ENCODE peak calls at places on chromosome 21, in ten cellular contexts. H, K, G, F, D, Z, M, A, P and V are unnamed samples.

GRCh38 chr21:36491191-36491916 is 11.4 kb upstream of the CLDN14 start:
- DNase-seq in Z (no peak), K (no peak), D (no peak), P (no peak), A (no peak), G (no peak), H (no peak), F (no peak), M (no peak), V (no peak)

GRCh38 chr21:36861595-36861883 is 104.9 kb downstream of the HLCS start:
- DNase-seq in F (no peak), G (no peak), Z (no peak), A (no peak), P (no peak), M (no peak), H (no peak), K (no peak), D (no peak), V (no peak)

GRCh38 chr21:17114019-17114418 is 398.8 kb upstream of the CXADR start:
- DNase-seq in P (no peak), Z (no peak), F (no peak), M (no peak), K (no peak), D (no peak), G (no peak), A (no peak), H (no peak), V (no peak)

GRCh38 chr21:31158789-31159581 is 120.7 kb upstream of the KRTAP19-8 start:
- DNase-seq in D (no peak), P (no peak), H (peak), F (no peak), A (no peak), K (peak), G (no peak), M (no peak), Z (no peak), V (no peak)

GRCh38 chr21:35256468-35256988 is 207.4 kb upstream of the RUNX1 start:
- DNase-seq in M (peak), D (peak), G (peak), A (peak), P (peak), K (no peak), H (peak), F (no peak), Z (peak), V (peak)

GRCh38 chr21:17931080-17931479 is 111.9 kb upstream of the C21orf91 start:
- DNase-seq in P (no peak), A (no peak), H (no peak), K (peak), Z (no peak), M (peak), G (no peak), F (no peak), D (no peak), V (no peak)

GRCh38 chr21:32143222-32143939 is 135.5 kb downstream of the MIS18A start:
- DNase-seq in A (no peak), F (no peak), Z (peak), K (no peak), H (no peak), P (no peak), M (no peak), D (peak), G (no peak), V (no peak)

GRCh38 chr21:17461582-17461981 is 51.3 kb upstream of the CXADR start:
- DNase-seq in G (peak), F (no peak), D (no peak), K (no peak), H (peak), Z (no peak), M (no peak), A (peak), P (no peak), V (no peak)

GRCh38 chr21:14306143-14306907 is 76.6 kb downstream of the HSPA13 start:
- DNase-seq in Z (no peak), K (peak), A (no peak), G (no peak), D (no peak), H (peak), F (no peak), M (no peak), P (no peak), V (peak)

GRCh38 chr21:34952701-34953100 is 96.4 kb downstream of the RUNX1 start:
- DNase-seq in D (no peak), A (peak), K (no peak), M (no peak), P (no peak), F (no peak), G (no peak), Z (no peak), H (no peak), V (no peak)

GRCh38 chr21:40324389-40324788 is 457.2 kb downstream of the PCP4 start:
- DNase-seq in K (no peak), Z (no peak), P (no peak), M (no peak), D (no peak), G (no peak), H (no peak), A (no peak), F (no peak), V (no peak)

GRCh38 chr21:26756491-26757159 is 88.6 kb downstream of the ADAMTS1 start:
- DNase-seq in M (no peak), Z (no peak), F (no peak), H (no peak), A (peak), P (peak), D (no peak), K (no peak), G (no peak), V (no peak)

GRCh38 chr21:39660191-39660590 is 47.5 kb downstream of the B3GALT5 start:
- DNase-seq in A (no peak), H (peak), D (no peak), G (no peak), Z (no peak), M (no peak), F (no peak), P (peak), K (no peak), V (no peak)

GRCh38 chr21:32414579-32415358 is 2.3 kb downstream of the EVA1C start:
- DNase-seq in P (peak), F (no peak), D (no peak), A (peak), K (no peak), H (peak), Z (no peak), M (no peak), G (no peak), V (peak)

GRCh38 chr21:34704119-34704518 is 35.3 kb downstream of the CLIC6 start:
- DNase-seq in D (no peak), H (peak), G (peak), M (no peak), F (no peak), K (no peak), A (no peak), P (peak), Z (no peak), V (no peak)

GRCh38 chr21:38798481-38798882 is 7.2 kb upstream of the ETS2 start:
- DNase-seq in K (no peak), M (peak), A (peak), G (no peak), F (no peak), H (peak), P (no peak), D (no peak), Z (peak), V (peak)

GRCh38 chr21:17264182-17264581 is 248.7 kb upstream of the CXADR start:
- DNase-seq in D (no peak), P (no peak), M (no peak), G (no peak), K (no peak), F (no peak), H (no peak), A (no peak), Z (no peak), V (no peak)

GRCh38 chr21:34092241-34092921 is 19.0 kb downstream of the MRPS6 start:
- DNase-seq in M (no peak), Z (no peak), H (no peak), G (no peak), P (no peak), K (no peak), F (no peak), D (no peak), A (no peak), V (no peak)

GRCh38 chr21:36692844-36693143 is 6.1 kb upstream of the SIM2 start:
- DNase-seq in F (no peak), G (no peak), D (no peak), Z (no peak), P (no peak), K (no peak), M (no peak), H (no peak), A (no peak), V (no peak)

GRCh38 chr21:31557956-31558838 is 101.3 kb upstream of the SOD1 start:
- DNase-seq in M (no peak), F (no peak), D (no peak), Z (peak), K (peak), H (peak), A (peak), G (no peak), P (no peak), V (peak)

GRCh38 chr21:38921511-38922215 is 115.9 kb downstream of the ETS2 start:
- DNase-seq in G (no peak), P (no peak), A (no peak), D (no peak), F (no peak), M (no peak), K (no peak), H (no peak), Z (no peak), V (no peak)

GRCh38 chr21:43001316-43001715 is 27.0 kb downstream of the PKNOX1 start:
- DNase-seq in H (no peak), D (no peak), M (no peak), Z (no peak), F (no peak), P (no peak), K (no peak), G (no peak), A (no peak), V (no peak)

GRCh38 chr21:34795152-34796141 is 126.7 kb downstream of the CLIC6 start:
- DNase-seq in M (peak), Z (no peak), H (peak), P (peak), D (no peak), F (no peak), G (no peak), K (no peak), A (peak), V (peak)

GRCh38 chr21:35801388-35801787 is 258.9 kb downstream of the SETD4 start:
- DNase-seq in H (no peak), G (no peak), F (no peak), Z (no peak), K (peak), P (no peak), A (no peak), D (no peak), M (no peak), V (no peak)

GRCh38 chr21:35663856-35664606 is 396.3 kb downstream of the SETD4 start:
- DNase-seq in Z (no peak), M (no peak), K (no peak), F (no peak), A (no peak), P (no peak), G (no peak), D (no peak), H (no peak), V (no peak)

GRCh38 chr21:36587388-36587787 is 107.5 kb upstream of the CLDN14 start:
- DNase-seq in M (peak), K (no peak), D (no peak), A (peak), P (no peak), G (no peak), F (no peak), H (no peak), Z (no peak), V (peak)

GRCh38 chr21:28269173-28269572 is 723.5 kb downstream of the LTN1 start:
- DNase-seq in P (no peak), D (no peak), Z (no peak), A (no peak), G (no peak), M (no peak), F (no peak), H (no peak), K (no peak), V (no peak)

GRCh38 chr21:32348604-32349332 is 44.0 kb downstream of the URB1 start:
- DNase-seq in A (no peak), H (no peak), Z (peak), D (no peak), G (no peak), K (no peak), P (no peak), M (no peak), F (no peak), V (no peak)

GRCh38 chr21:37459575-37459974 is 93.0 kb downstream of the DYRK1A start:
- DNase-seq in G (no peak), K (no peak), A (no peak), M (no peak), H (peak), F (no peak), P (peak), D (no peak), Z (no peak), V (peak)

GRCh38 chr21:36388076-36388475 is 2.9 kb downstream of the CHAF1B start:
- DNase-seq in P (no peak), F (no peak), A (no peak), D (no peak), M (no peak), G (no peak), K (no peak), H (no peak), Z (no peak), V (no peak)

GRCh38 chr21:31011412-31011811 is 26.9 kb downstream of the KRTAP19-8 start:
- DNase-seq in H (no peak), Z (no peak), G (no peak), K (no peak), A (no peak), D (no peak), M (no peak), F (no peak), P (no peak), V (no peak)

GRCh38 chr21:31650930-31651329 is 8.6 kb upstream of the SOD1 start:
- DNase-seq in Z (no peak), K (no peak), F (no peak), G (no peak), P (no peak), A (no peak), M (no peak), D (no peak), H (no peak), V (no peak)

GRCh38 chr21:38759286-38759872 is 46.4 kb upstream of the ETS2 start:
- DNase-seq in K (no peak), M (no peak), A (no peak), H (peak), P (peak), Z (no peak), F (no peak), G (no peak), D (no peak), V (no peak)

GRCh38 chr21:32336711-32337110 is 38.1 kb downstream of the MRAP start:
- DNase-seq in D (no peak), G (no peak), Z (peak), P (peak), F (no peak), A (peak), K (no peak), H (peak), M (no peak), V (peak)

GRCh38 chr21:17427157-17427556 is 85.7 kb upstream of the CXADR start:
- DNase-seq in K (no peak), Z (no peak), P (no peak), D (no peak), A (no peak), F (no peak), M (no peak), G (no peak), H (no peak), V (no peak)

GRCh38 chr21:37208056-37208705 is 59.0 kb downstream of the VPS26C start:
- DNase-seq in A (no peak), F (peak), G (peak), M (no peak), P (no peak), H (no peak), D (peak), Z (no peak), K (no peak), V (no peak)

GRCh38 chr21:33421713-33422393 is 18.6 kb downstream of the IFNGR2 start:
- DNase-seq in G (no peak), D (no peak), P (no peak), F (no peak), K (no peak), Z (no peak), A (no peak), H (no peak), M (no peak), V (no peak)

GRCh38 chr21:15729674-15730483 is at the start of gene USP25:
- DNase-seq in F (peak), G (peak), P (peak), Z (peak), K (peak), A (peak), M (peak), D (peak), H (peak), V (peak)
- TF ChIP-seq CTCF in F (peak), G (peak), P (no peak), Z (no peak), K (no peak), A (peak), M (no peak), D (peak), H (no peak), V (peak)

GRCh38 chr21:41914965-41915364 is 35.8 kb upstream of the PRDM15 start:
- DNase-seq in M (no peak), F (no peak), Z (no peak), A (no peak), G (no peak), D (no peak), K (no peak), P (no peak), H (no peak), V (no peak)

GRCh38 chr21:41917531-41917930 is 36.3 kb downstream of the C2CD2 start:
- DNase-seq in A (no peak), K (no peak), G (no peak), Z (no peak), F (no peak), M (no peak), P (no peak), D (no peak), H (no peak), V (no peak)

GRCh38 chr21:41918561-41919358 is 35.1 kb downstream of the C2CD2 start:
- DNase-seq in Z (no peak), M (no peak), K (no peak), D (no peak), H (no peak), F (no peak), A (no peak), P (no peak), G (no peak), V (no peak)

GRCh38 chr21:41914358-41914757 is 35.2 kb upstream of the PRDM15 start:
- DNase-seq in H (no peak), F (no peak), M (no peak), G (no peak), Z (no peak), K (no peak), D (no peak), P (no peak), A (no peak), V (no peak)

DNA sequence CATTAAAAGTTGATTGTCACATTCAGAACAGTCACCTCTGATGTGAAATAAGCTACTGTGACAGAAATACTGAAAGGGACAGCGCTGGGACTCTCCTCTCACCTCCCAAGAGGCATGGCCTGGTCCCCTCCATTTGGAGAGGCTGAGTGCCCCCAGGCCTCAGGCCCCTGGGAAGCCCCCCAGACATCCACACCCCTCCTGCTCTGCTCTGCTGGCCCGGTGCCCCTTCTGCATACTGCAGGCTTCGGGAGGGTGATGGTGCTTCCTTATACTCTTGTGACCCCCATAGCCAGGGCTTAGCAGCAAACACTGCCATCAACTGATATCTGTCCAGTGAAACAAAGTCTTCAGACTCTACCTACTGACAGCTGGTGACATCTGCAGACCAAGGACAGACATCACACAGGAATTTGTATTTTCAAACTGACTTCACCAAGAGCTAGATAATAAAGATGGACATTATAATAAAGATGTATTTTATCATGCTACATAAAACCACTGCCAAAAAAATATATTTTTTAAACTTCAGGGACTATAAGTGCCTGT is 36.9 kb downstream of the C2CD2 start:
- DNase-seq in Z (no peak), P (no peak), D (no peak), H (no peak), G (no peak), F (no peak), M (no peak), A (no peak), K (peak), V (no peak)
- TF ChIP-seq CTCF in Z (no peak), P (no peak), D (no peak), H (no peak), G (no peak), F (no peak), M (no peak), A (no peak), K (peak), V (no peak)

GRCh38 chr21:29499734-29500343 is 201.1 kb downstream of the BACH1 start:
- DNase-seq in G (no peak), K (no peak), Z (no peak), A (peak), H (peak), D (no peak), F (no peak), P (peak), M (peak), V (peak)
- TF ChIP-seq CTCF in G (no peak), K (peak), Z (peak), A (peak), H (peak), D (no peak), F (peak), P (peak), M (peak), V (peak)

DNA sequence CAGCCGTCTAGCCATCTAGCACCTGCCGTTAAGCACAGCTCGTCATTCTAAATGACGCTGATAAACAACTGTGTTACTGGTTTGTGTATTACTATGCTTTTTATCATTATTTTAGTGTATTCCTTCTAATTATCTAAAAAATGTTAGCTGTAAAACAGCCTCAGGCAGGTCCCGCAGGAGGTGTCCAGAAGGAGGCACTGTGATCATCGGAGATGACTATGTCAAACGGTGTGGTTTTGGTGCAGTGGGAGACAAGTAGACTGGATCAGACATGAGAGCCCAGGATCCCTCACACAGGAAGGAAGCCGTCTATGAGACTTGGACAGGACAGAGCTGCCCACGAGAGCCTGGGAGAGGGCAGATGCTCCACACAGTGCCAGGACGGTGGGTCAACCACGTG is 55.3 kb upstream of the COL6A1 start:
- DNase-seq in M (no peak), F (no peak), Z (no peak), H (no peak), A (no peak), D (no peak), P (no peak), K (no peak), G (no peak), V (no peak)
- TF ChIP-seq CTCF in M (peak), F (no peak), Z (no peak), H (no peak), A (no peak), D (no peak), P (peak), K (no peak), G (no peak), V (no peak)

GRCh38 chr21:45354970-45355369 is 50.0 kb upstream of the COL18A1 start:
- DNase-seq in Z (no peak), P (no peak), H (no peak), A (no peak), K (no peak), G (no peak), D (no peak), M (no peak), F (no peak), V (no peak)
- TF ChIP-seq CTCF in Z (no peak), P (peak), H (no peak), A (no peak), K (no peak), G (no peak), D (no peak), M (no peak), F (no peak), V (no peak)

DNA sequence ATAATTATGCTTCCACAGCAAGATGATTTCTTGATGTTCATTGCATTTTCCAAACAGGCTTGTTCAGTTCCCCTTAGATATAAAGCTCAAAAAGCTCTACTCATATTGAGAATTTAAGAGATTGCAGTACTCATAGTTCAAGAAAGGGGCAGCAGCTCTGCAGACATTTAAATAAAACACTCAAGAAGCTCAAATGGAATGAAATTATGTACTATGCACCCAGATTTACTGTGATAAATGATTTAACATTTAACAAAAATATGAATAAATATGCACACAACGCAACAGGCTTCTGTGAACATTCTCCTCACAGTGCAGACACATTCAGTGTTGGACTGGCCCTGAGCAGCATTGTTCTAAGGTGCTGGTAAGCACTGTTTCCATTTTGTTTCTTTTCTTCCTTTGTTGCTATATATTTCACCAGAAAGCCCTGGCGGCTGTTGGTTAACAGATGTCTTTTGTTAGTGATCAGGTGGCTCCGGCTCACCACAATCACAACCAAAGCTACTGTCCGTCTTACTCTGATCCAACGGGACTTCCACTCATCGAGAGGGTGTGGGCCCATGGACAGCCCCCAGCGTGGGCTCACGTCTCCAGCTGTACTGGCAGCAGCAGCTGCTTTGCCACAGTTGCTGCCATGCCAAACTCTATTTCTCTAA is 1440.3 kb downstream of the NCAM2 start:
- DNase-seq in K (no peak), M (no peak), F (no peak), Z (no peak), H (no peak), A (no peak), P (no peak), G (no peak), D (no peak), V (no peak)
- TF ChIP-seq CTCF in K (no peak), M (no peak), F (no peak), Z (no peak), H (no peak), A (no peak), P (no peak), G (no peak), D (no peak), V (no peak)